ENCODE peak calls at places on chromosomes 2 and 18, in seven cellular contexts. I is fibroblast of mammary gland, T is fibroblast of pulmonary artery, R is right cardiac atrium, Q is astrocyte, E is B cell, K is NCI-H2081. Z is an unnamed sample.

GRCh38 chr2:126766295-126766694 is 110.3 kb downstream of the GYPC start:
- DNase-seq in I (no peak), T (no peak), R (no peak), Q (no peak), E (no peak), K (no peak), Z (no peak)

GRCh38 chr2:239396881-239397681 is 3.7 kb downstream of the HDAC4 start:
- DNase-seq in I (no peak), T (no peak), R (no peak), Q (no peak), E (peak), K (no peak), Z (no peak)

GRCh38 chr2:190713476-190713875 is 64.6 kb downstream of the NAB1 start:
- DNase-seq in I (no peak), T (no peak), R (no peak), Q (peak), E (no peak), K (no peak), Z (no peak)

GRCh38 chr2:176531608-176532007 is 262.4 kb downstream of the MTX2 start:
- DNase-seq in I (no peak), T (no peak), R (no peak), Q (no peak), E (no peak), K (no peak), Z (no peak)

GRCh38 chr18:74513883-74514205 is 17.7 kb downstream of the CNDP2 start:
- DNase-seq in I (no peak), T (no peak), R (no peak), Q (no peak), E (no peak), K (no peak), Z (no peak)

GRCh38 chr2:106582431-106583143 is 95.4 kb downstream of the CD8B2 start:
- DNase-seq in I (peak), T (peak), R (peak), Q (peak), E (peak), K (peak), Z (peak)

GRCh38 chr2:43402452-43402937 is 176.1 kb upstream of the ZFP36L2 start:
- DNase-seq in I (no peak), T (peak), R (no peak), Q (no peak), E (no peak), K (no peak), Z (no peak)

GRCh38 chr2:96144481-96145027 is 686 bp downstream of the DUSP2 start:
- DNase-seq in I (no peak), T (no peak), R (no peak), Q (no peak), E (no peak), K (no peak), Z (no peak)

GRCh38 chr2:207394203-207394741 is 135.5 kb upstream of the CREB1 start:
- DNase-seq in I (peak), T (peak), R (no peak), Q (peak), E (no peak), K (no peak), Z (no peak)

GRCh38 chr2:72573232-72573631 is 252.6 kb downstream of the EXOC6B start:
- DNase-seq in I (no peak), T (no peak), R (no peak), Q (no peak), E (no peak), K (no peak), Z (no peak)

GRCh38 chr18:6917082-6917481 is 187.6 kb downstream of the ARHGAP28 start:
- DNase-seq in I (peak), T (no peak), R (no peak), Q (no peak), E (no peak), K (no peak), Z (no peak)

GRCh38 chr18:5851998-5852397 is 43.3 kb downstream of the TMEM200C start:
- DNase-seq in I (no peak), T (no peak), R (no peak), Q (no peak), E (no peak), K (no peak), Z (no peak)

GRCh38 chr18:76256897-76257500 is 238.0 kb downstream of the ZNF516 start:
- DNase-seq in I (peak), T (peak), R (no peak), Q (peak), E (no peak), K (peak), Z (no peak)

GRCh38 chr2:20976527-20976926 is 67.3 kb downstream of the APOB start:
- DNase-seq in I (no peak), T (no peak), R (no peak), Q (no peak), E (no peak), K (no peak), Z (no peak)

GRCh38 chr18:58670561-58671121 is 624 bp upstream of the MALT1 start:
- DNase-seq in I (peak), T (peak), R (no peak), Q (peak), E (no peak), K (no peak), Z (peak)

GRCh38 chr2:72824224-72824842 is 1.5 kb downstream of the EXOC6B start:
- DNase-seq in I (peak), T (peak), R (no peak), Q (peak), E (no peak), K (no peak), Z (no peak)

GRCh38 chr18:21741511-21742322 is 1.1 kb downstream of the MIB1 start:
- DNase-seq in I (peak), T (peak), R (peak), Q (no peak), E (no peak), K (peak), Z (no peak)

GRCh38 chr2:32463110-32463509 is 106.3 kb downstream of the BIRC6 start:
- DNase-seq in I (no peak), T (no peak), R (no peak), Q (no peak), E (no peak), K (no peak), Z (no peak)

GRCh38 chr18:56541340-56541739 is 97.1 kb downstream of the TXNL1 start:
- DNase-seq in I (no peak), T (no peak), R (no peak), Q (no peak), E (no peak), K (no peak), Z (no peak)

GRCh38 chr2:236795176-236795860 is 225.7 kb downstream of the ACKR3 start:
- DNase-seq in I (no peak), T (no peak), R (no peak), Q (no peak), E (no peak), K (no peak), Z (no peak)

GRCh38 chr2:219570194-219570923 is 980 bp downstream of the OBSL1 start:
- DNase-seq in I (peak), T (peak), R (peak), Q (peak), E (peak), K (peak), Z (no peak)

GRCh38 chr18:1017679-1018078 is 113.0 kb downstream of the ADCYAP1 start:
- DNase-seq in I (no peak), T (no peak), R (no peak), Q (no peak), E (no peak), K (no peak), Z (no peak)

Z was measured in iPS DF 6.9.